ENCODE peak calls at places on chromosomes 6 and 20, in seven cellular contexts. W is nucleus accumbens; D is activated CD8-positive, alpha-beta memory T cell treated with anti-CD3 and anti-CD28 coated beads, Interleukin-2, amount 10 ng/mL, durations not matched to agents 7 days and 5 days; S is WERI-Rb-1; N is testis; I is NCI-H774; A is A549. V is an unnamed sample.
A peak's percentile ranks its signal among the peaks of the same experiment; 100 is the strongest.

GRCh38 chr6:7414811-7415210 is 25.2 kb downstream of the RIOK1 start:
- DNase-seq in W (no peak), D (no peak), S (no peak), N (no peak), I (no peak), A (no peak), V (no peak)

GRCh38 chr20:38617830-38618196 is 16.2 kb downstream of the ARHGAP40 start:
- DNase-seq in W (no peak), D (no peak), S (no peak), N (no peak), I (no peak), A (no peak), V (no peak)

GRCh38 chr6:84976516-84977420 is 212.4 kb upstream of the TBX18 start:
- DNase-seq in W (no peak), D (no peak), S (no peak), N (no peak), I (peak; percentile 77), A (peak; percentile 9), V (no peak)

GRCh38 chr20:9635756-9636155 is 121.4 kb downstream of the LAMP5 start:
- DNase-seq in W (no peak), D (no peak), S (no peak), N (no peak), I (no peak), A (no peak), V (no peak)

GRCh38 chr20:6636209-6637159 is 131.0 kb upstream of the BMP2 start:
- DNase-seq in W (no peak), D (no peak), S (no peak), N (peak; percentile 37), I (peak; percentile 28), A (peak; percentile 23), V (no peak)

GRCh38 chr20:14142171-14142570 is 146.9 kb downstream of the MACROD2 start:
- DNase-seq in W (peak; percentile 30), D (no peak), S (peak; percentile 60), N (peak; percentile 79), I (peak; percentile 72), A (peak; percentile 58), V (no peak)

GRCh38 chr6:118784641-118785164 is 109.2 kb upstream of the ASF1A start:
- DNase-seq in W (peak; percentile 43), D (no peak), S (no peak), N (peak; percentile 94), I (no peak), A (no peak), V (no peak)

GRCh38 chr6:1595271-1596087 is 14.2 kb upstream of the FOXC1 start:
- DNase-seq in W (no peak), D (no peak), S (no peak), N (no peak), I (no peak), A (no peak), V (no peak)

GRCh38 chr6:82608777-82609176 is 245.2 kb downstream of the TPBG start:
- DNase-seq in W (no peak), D (no peak), S (peak; percentile 45), N (no peak), I (no peak), A (no peak), V (no peak)

GRCh38 chr6:150296890-150297289 is 71.9 kb upstream of the IYD start:
- DNase-seq in W (no peak), D (no peak), S (no peak), N (no peak), I (no peak), A (no peak), V (no peak)

GRCh38 chr6:143784316-143784715 is 58.8 kb upstream of the LTV1 start:
- DNase-seq in W (no peak), D (no peak), S (no peak), N (no peak), I (no peak), A (no peak), V (no peak)

GRCh38 chr6:55853008-55854001 is 22.1 kb downstream of the BMP5 start:
- DNase-seq in W (no peak), D (no peak), S (no peak), N (no peak), I (no peak), A (no peak), V (no peak)

GRCh38 chr20:48629069-48629959 is 198.5 kb downstream of the PREX1 start:
- DNase-seq in W (no peak), D (no peak), S (no peak), N (no peak), I (no peak), A (no peak), V (no peak)

GRCh38 chr6:14029605-14030004 is 88.0 kb upstream of the CD83 start:
- DNase-seq in W (no peak), D (no peak), S (no peak), N (no peak), I (no peak), A (no peak), V (no peak)

GRCh38 chr6:146429831-146430230 is 113.8 kb upstream of the RAB32 start:
- DNase-seq in W (no peak), D (no peak), S (no peak), N (no peak), I (no peak), A (no peak), V (no peak)

GRCh38 chr6:31633447-31633846 is 12.9 kb downstream of the PRRC2A start:
- DNase-seq in W (no peak), D (no peak), S (no peak), N (no peak), I (no peak), A (no peak), V (no peak)

GRCh38 chr6:147081210-147081609 is 123.0 kb upstream of the STXBP5 start:
- DNase-seq in W (no peak), D (no peak), S (no peak), N (no peak), I (no peak), A (no peak), V (no peak)

GRCh38 chr6:6736753-6737654 is 148.5 kb downstream of the LY86 start:
- DNase-seq in W (no peak), D (no peak), S (no peak), N (peak; percentile 89), I (no peak), A (no peak), V (no peak)

GRCh38 chr20:3465301-3465700 is 5.5 kb upstream of the ATRN start:
- DNase-seq in W (no peak), D (no peak), S (no peak), N (no peak), I (no peak), A (no peak), V (no peak)

GRCh38 chr20:8571660-8572059 is 439.6 kb downstream of the PLCB1 start:
- DNase-seq in W (no peak), D (no peak), S (no peak), N (no peak), I (no peak), A (no peak), V (no peak)

GRCh38 chr20:46970937-46971630 is 76.4 kb downstream of the EYA2 start:
- DNase-seq in W (no peak), D (no peak), S (peak; percentile 67), N (peak; percentile 34), I (peak; percentile 25), A (peak; percentile 92), V (no peak)

GRCh38 chr6:170080169-170080827 is 210.6 kb downstream of the DLL1 start:
- DNase-seq in W (no peak), D (no peak), S (no peak), N (peak; percentile 6), I (no peak), A (no peak), V (peak; percentile 82)

GRCh38 chr20:33183292-33183691 is 15.3 kb downstream of the BPIFA2 start:
- DNase-seq in W (no peak), D (no peak), S (no peak), N (no peak), I (no peak), A (no peak), V (no peak)

GRCh38 chr20:32969356-32970114 is 34.7 kb downstream of the SUN5 start:
- DNase-seq in W (no peak), D (no peak), S (no peak), N (peak; percentile 7), I (no peak), A (no peak), V (peak; percentile 81)

GRCh38 chr6:12356983-12357972 is 67.1 kb downstream of the EDN1 start:
- DNase-seq in W (no peak), D (no peak), S (no peak), N (no peak), I (no peak), A (no peak), V (no peak)

GRCh38 chr6:43943781-43944250 is 173.8 kb downstream of the VEGFA start:
- DNase-seq in W (no peak), D (no peak), S (peak; percentile 6), N (peak; percentile 8), I (no peak), A (no peak), V (peak; percentile 62)

GRCh38 chr6:46876126-46876525 is 45.6 kb downstream of the ADGRF5 start:
- DNase-seq in W (no peak), D (no peak), S (no peak), N (no peak), I (peak; percentile 48), A (peak; percentile 2), V (no peak)

GRCh38 chr6:1855890-1856289 is 246.2 kb downstream of the FOXC1 start:
- DNase-seq in W (no peak), D (no peak), S (no peak), N (no peak), I (no peak), A (no peak), V (no peak)

GRCh38 chr6:39812853-39813533 is 20.8 kb downstream of the DAAM2 start:
- DNase-seq in W (no peak), D (no peak), S (peak; percentile 80), N (peak; percentile 33), I (no peak), A (no peak), V (no peak)

GRCh38 chr6:166950443-166950821 is 5.9 kb downstream of the RNASET2 start:
- DNase-seq in W (no peak), D (peak; percentile 48), S (no peak), N (no peak), I (no peak), A (no peak), V (no peak)

GRCh38 chr20:62339647-62340062 is 27.5 kb downstream of the LAMA5 start:
- DNase-seq in W (no peak), D (no peak), S (no peak), N (peak; percentile 57), I (no peak), A (no peak), V (no peak)

GRCh38 chr20:49172413-49172812 is 15.7 kb downstream of the STAU1 start:
- DNase-seq in W (no peak), D (no peak), S (no peak), N (no peak), I (no peak), A (no peak), V (no peak)

GRCh38 chr6:16311763-16312162 is 73.4 kb downstream of the GMPR start:
- DNase-seq in W (no peak), D (no peak), S (no peak), N (no peak), I (no peak), A (no peak), V (no peak)

GRCh38 chr6:90978046-90978445 is 391.2 kb upstream of the MAP3K7 start:
- DNase-seq in W (no peak), D (no peak), S (no peak), N (no peak), I (no peak), A (no peak), V (no peak)

GRCh38 chr6:33126101-33126714 is 50.4 kb downstream of the HLA-DPB1 start:
- DNase-seq in W (peak; percentile 9), D (peak; percentile 73), S (peak; percentile 92), N (peak; percentile 89), I (peak; percentile 30), A (peak; percentile 10), V (no peak)

GRCh38 chr20:5602346-5602745 is 147.9 kb upstream of the SHLD1 start:
- DNase-seq in W (no peak), D (no peak), S (no peak), N (no peak), I (no peak), A (no peak), V (no peak)

GRCh38 chr6:119328866-119329806 is 20.4 kb downstream of the MAN1A1 start:
- DNase-seq in W (no peak), D (no peak), S (no peak), N (no peak), I (no peak), A (no peak), V (no peak)

GRCh38 chr6:141103246-141103645 is 1029.5 kb upstream of the GJE1 start:
- DNase-seq in W (no peak), D (no peak), S (no peak), N (no peak), I (peak; percentile 13), A (no peak), V (no peak)

V was measured in osteocyte.